ENCODE peak calls at places on chromosomes 3 and 15, in four cellular contexts. W is H1, J is K562, Y is GM12878. F is an unnamed sample.
A peak's percentile ranks its signal among the peaks of the same experiment; 100 is the strongest.

GRCh38 chr15:79930509-79930908 is 33.7 kb upstream of the MTHFS start:
- DNase-seq in J (no peak), Y (no peak), W (no peak), F (no peak)

GRCh38 chr3:65508743-65509422 is 529.8 kb downstream of the MAGI1 start:
- DNase-seq in Y (no peak), J (no peak), W (no peak), F (no peak)

GRCh38 chr15:98843844-98844243 is 163.7 kb downstream of the PGPEP1L start:
- DNase-seq in W (no peak), Y (no peak), J (no peak), F (peak; percentile 83)

GRCh38 chr3:151210676-151211381 is 7.8 kb upstream of the GPR171 start:
- DNase-seq in Y (no peak), J (no peak), W (no peak), F (peak; percentile 35)

GRCh38 chr15:65069179-65069578 is 1.4 kb upstream of the RASL12 start:
- DNase-seq in J (no peak), W (no peak), Y (no peak), F (no peak)

GRCh38 chr15:69114231-69114937 is 46.1 kb upstream of the GLCE start:
- DNase-seq in W (no peak), Y (no peak), J (peak; percentile 32), F (no peak)

GRCh38 chr3:72907851-72908620 is 20.2 kb downstream of the GXYLT2 start:
- DNase-seq in Y (no peak), J (no peak), W (no peak), F (peak; percentile 9)

GRCh38 chr15:48481802-48482201 is 150.6 kb downstream of the DUT start:
- DNase-seq in J (no peak), Y (no peak), W (no peak), F (no peak)

GRCh38 chr3:17967111-17967510 is 224.7 kb upstream of the TBC1D5 start:
- DNase-seq in W (no peak), J (no peak), Y (no peak), F (no peak)

GRCh38 chr15:101608182-101608581 is 44.0 kb downstream of the TM2D3 start:
- DNase-seq in J (no peak), Y (no peak), W (no peak), F (no peak)

GRCh38 chr15:101463265-101463664 is 26.2 kb downstream of the PCSK6 start:
- DNase-seq in J (no peak), W (no peak), Y (no peak), F (no peak)

GRCh38 chr3:64187065-64187959 is 38.0 kb downstream of the PRICKLE2 start:
- DNase-seq in W (no peak), J (no peak), Y (no peak), F (peak; percentile 64)

GRCh38 chr3:8607285-8608040 is 37.1 kb downstream of the SSUH2 start:
- DNase-seq in Y (no peak), W (peak; percentile 50), J (no peak), F (peak; percentile 55)

GRCh38 chr3:135990903-135991302 is 25.4 kb downstream of the PPP2R3A start:
- DNase-seq in J (no peak), Y (no peak), W (no peak), F (no peak)

GRCh38 chr3:54743755-54744154 is 184.1 kb downstream of the LRTM1 start:
- DNase-seq in J (no peak), Y (no peak), W (no peak), F (no peak)

GRCh38 chr15:56205061-56205876 is 38.4 kb downstream of the RFX7 start:
- DNase-seq in W (no peak), Y (no peak), J (no peak), F (no peak)

GRCh38 chr15:57354436-57355123 is 21.7 kb upstream of the CGNL1 start:
- DNase-seq in W (no peak), J (no peak), Y (no peak), F (no peak)

GRCh38 chr15:68427366-68427765 is 4.6 kb downstream of the ITGA11 start:
- DNase-seq in W (no peak), J (no peak), Y (no peak), F (no peak)

GRCh38 chr15:24924621-24925020 is 30.2 kb upstream of the SNRPN start:
- DNase-seq in W (no peak), J (no peak), Y (no peak), F (no peak)

GRCh38 chr15:71111950-71112349 is 3.3 kb upstream of the THSD4 start:
- DNase-seq in W (no peak), Y (no peak), J (no peak), F (no peak)

GRCh38 chr3:50140990-50141389 is 14.1 kb upstream of the SEMA3F start:
- DNase-seq in J (no peak), W (no peak), Y (no peak), F (no peak)

GRCh38 chr3:42451546-42452230 is 41.3 kb upstream of the LYZL4 start:
- DNase-seq in W (no peak), Y (no peak), J (no peak), F (no peak)

GRCh38 chr15:67803996-67804843 is 21.1 kb upstream of the SKOR1 start:
- DNase-seq in W (peak; percentile 78), J (no peak), Y (no peak), F (peak; percentile 7)

GRCh38 chr15:42193383-42193782 is 14.7 kb downstream of the VPS39 start:
- DNase-seq in Y (no peak), W (no peak), J (no peak), F (no peak)

GRCh38 chr15:66702770-66703539 is 919 bp downstream of the SMAD6 start:
- DNase-seq in Y (no peak), W (peak; percentile 63), J (no peak), F (no peak)

GRCh38 chr15:54120949-54121463 is 142.8 kb downstream of the UNC13C start:
- DNase-seq in Y (no peak), J (no peak), W (no peak), F (no peak)

GRCh38 chr15:54119056-54119455 is 140.8 kb downstream of the UNC13C start:
- DNase-seq in J (no peak), W (no peak), Y (no peak), F (no peak)
- TF ChIP-seq ZNF274 in J (no peak), W (no peak), Y (no peak), F (no peak)

DNA sequence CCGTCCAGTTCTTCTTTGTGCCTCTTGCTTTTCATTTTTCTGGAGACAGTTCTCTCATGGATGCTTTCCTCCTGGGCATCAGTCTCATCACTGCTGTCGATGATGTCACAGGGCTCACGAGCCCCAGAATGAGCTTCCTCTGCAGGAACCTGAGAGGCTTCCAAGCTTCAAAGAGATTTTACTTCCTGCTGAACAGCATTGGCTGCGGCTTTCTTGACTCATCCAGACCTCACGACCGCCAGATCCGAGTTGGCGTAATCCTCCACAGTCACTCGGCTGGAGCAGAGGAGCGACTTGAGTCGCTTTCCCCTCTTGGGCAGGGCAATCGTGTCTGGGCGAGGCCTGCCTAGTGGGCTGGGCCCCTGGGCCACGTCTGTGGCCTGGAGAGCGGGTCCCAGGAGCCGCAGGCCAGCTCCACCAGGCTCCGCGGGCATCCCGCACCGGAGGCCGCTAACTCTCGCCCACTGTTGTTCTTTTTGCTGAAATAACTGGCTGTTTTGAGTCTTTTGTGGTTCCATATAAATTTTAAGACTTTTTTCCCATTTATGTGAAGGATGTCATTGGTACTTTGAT is 20.8 kb upstream of the FAN1 start:
- DNase-seq in Y (no peak), W (no peak), J (no peak), F (no peak)
- TF ChIP-seq KDM1A in Y (no peak), W (no peak), J (no peak), F (no peak)

GRCh38 chr3:130488769-130489450 is 28.1 kb upstream of the COL6A6 start:
- DNase-seq in W (no peak), J (no peak), Y (no peak), F (no peak)
- TF ChIP-seq ZNF274 in W (no peak), J (no peak), Y (no peak), F (no peak)

GRCh38 chr3:53145109-53146077 is 15.2 kb upstream of the RFT1 start:
- DNase-seq in W (no peak), J (no peak), Y (no peak), F (no peak)

GRCh38 chr3:53141468-53141840 is 11.2 kb upstream of the RFT1 start:
- DNase-seq in W (no peak), J (no peak), Y (no peak), F (no peak)

GRCh38 chr3:53140575-53141467 is 10.6 kb upstream of the RFT1 start:
- DNase-seq in J (no peak), Y (no peak), W (no peak), F (no peak)

GRCh38 chr3:53144446-53144845 is 14.2 kb upstream of the RFT1 start:
- DNase-seq in W (no peak), J (no peak), Y (no peak), F (no peak)

DNA sequence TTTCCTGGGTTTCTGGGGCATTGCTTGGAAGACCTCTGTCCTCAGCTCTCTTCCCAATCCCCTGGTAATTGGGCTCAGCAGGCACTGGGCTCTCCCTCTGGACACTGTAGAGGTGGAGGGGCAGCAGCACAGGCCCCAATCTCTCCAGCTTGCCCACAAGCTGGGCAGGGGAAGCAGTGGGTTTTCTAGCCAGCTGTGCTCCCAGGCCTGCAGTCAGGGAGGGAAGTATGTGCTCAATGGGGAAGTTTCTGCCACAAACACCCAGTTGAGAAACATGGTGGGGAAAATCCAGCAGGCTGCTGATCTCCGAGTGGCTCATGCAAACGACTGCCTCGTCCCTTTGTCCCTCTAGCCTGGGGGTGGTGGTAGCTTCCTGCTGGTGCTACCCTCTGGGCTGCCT is 12.8 kb upstream of the RFT1 start:
- DNase-seq in W (no peak), J (no peak), Y (no peak), F (no peak)
- TF ChIP-seq KDM1A in W (no peak), J (no peak), Y (no peak), F (no peak)

DNA sequence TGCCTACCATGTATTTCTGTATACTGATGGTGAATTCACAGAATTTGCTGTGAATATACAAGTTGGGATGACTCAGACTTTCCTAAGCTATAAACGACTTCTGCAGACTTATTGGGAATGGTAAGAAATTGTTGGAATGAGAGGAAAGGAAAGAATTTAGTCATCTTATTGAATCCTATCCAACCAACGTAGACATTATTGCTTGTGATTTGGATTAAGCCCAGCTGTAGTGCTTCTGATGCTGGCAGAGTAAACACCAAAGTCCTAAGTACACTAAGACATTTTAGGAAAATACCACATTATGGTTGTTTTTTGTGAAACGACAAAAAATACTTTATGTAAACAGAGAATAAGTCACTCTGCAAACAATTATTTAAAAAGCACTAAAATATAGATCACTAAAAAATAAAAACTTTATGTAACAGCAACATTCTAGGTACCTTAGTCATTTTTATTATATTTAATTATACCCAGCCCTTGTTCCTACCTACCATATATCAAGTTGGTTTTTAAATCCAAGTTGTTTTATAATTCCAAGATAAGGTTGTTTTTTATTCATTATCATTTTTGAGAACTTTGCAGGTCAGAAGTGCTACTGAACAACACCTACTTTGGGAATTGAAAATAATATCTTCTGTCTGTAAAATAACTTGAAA is 99.2 kb upstream of the MLF1 start:
- DNase-seq in Y (no peak), J (no peak), W (no peak), F (peak; percentile 42)
- TF ChIP-seq ZNF274 in Y (no peak), J (no peak), W (no peak), F (no peak)

F was measured in HepG2.